ENCODE peak calls at places on chromosomes 5 and 9, in four cellular contexts. One of them, this sample, is unnamed.

GRCh38 chr5:38590846-38591245 is 34.4 kb upstream of the LIFR start:
- DNase-seq in AG08395: no peak
- DNase-seq in kidney epithelial cell: no peak
- DNase-seq in CD4-positive, CD25-positive, alpha-beta regulatory T cell: no peak
- DNase-seq in this sample: no peak

GRCh38 chr5:180611140-180611850 is 20.0 kb upstream of the SCGB3A1 start:
- DNase-seq in AG08395: no peak
- DNase-seq in CD4-positive, CD25-positive, alpha-beta regulatory T cell: no peak
- DNase-seq in kidney epithelial cell: no peak
- DNase-seq in this sample: no peak

GRCh38 chr5:78566747-78567449 is 81.7 kb downstream of the LHFPL2 start:
- DNase-seq in AG08395: no peak
- DNase-seq in CD4-positive, CD25-positive, alpha-beta regulatory T cell: no peak
- DNase-seq in kidney epithelial cell: no peak
- DNase-seq in this sample: no peak

GRCh38 chr5:149860801-149861322 is 83.7 kb downstream of the PDE6A start:
- DNase-seq in kidney epithelial cell: peak
- DNase-seq in AG08395: no peak
- DNase-seq in CD4-positive, CD25-positive, alpha-beta regulatory T cell: no peak
- DNase-seq in this sample: no peak

GRCh38 chr9:34869390-34869789 is 88.7 kb upstream of the PHF24 start:
- DNase-seq in kidney epithelial cell: no peak
- DNase-seq in CD4-positive, CD25-positive, alpha-beta regulatory T cell: no peak
- DNase-seq in AG08395: no peak
- DNase-seq in this sample: peak

GRCh38 chr5:72268753-72269410 is 51.2 kb downstream of the MRPS27 start:
- DNase-seq in CD4-positive, CD25-positive, alpha-beta regulatory T cell: peak
- DNase-seq in AG08395: peak
- DNase-seq in kidney epithelial cell: no peak
- DNase-seq in this sample: no peak

GRCh38 chr9:128845186-128845931 is 15.8 kb upstream of the SPOUT1 start:
- DNase-seq in kidney epithelial cell: no peak
- DNase-seq in AG08395: no peak
- DNase-seq in CD4-positive, CD25-positive, alpha-beta regulatory T cell: no peak
- DNase-seq in this sample: no peak

GRCh38 chr9:92100237-92100911 is 14.8 kb downstream of the SPTLC1 start:
- DNase-seq in AG08395: peak
- DNase-seq in kidney epithelial cell: peak
- DNase-seq in CD4-positive, CD25-positive, alpha-beta regulatory T cell: no peak
- DNase-seq in this sample: peak

GRCh38 chr9:135103001-135103446 is 15.6 kb downstream of the OLFM1 start:
- DNase-seq in AG08395: no peak
- DNase-seq in kidney epithelial cell: no peak
- DNase-seq in CD4-positive, CD25-positive, alpha-beta regulatory T cell: no peak
- DNase-seq in this sample: no peak

GRCh38 chr9:131330814-131331600 is 41.5 kb downstream of the PLPP7 start:
- DNase-seq in AG08395: no peak
- DNase-seq in CD4-positive, CD25-positive, alpha-beta regulatory T cell: no peak
- DNase-seq in kidney epithelial cell: no peak
- DNase-seq in this sample: no peak

GRCh38 chr9:127057970-127058644 is 64.3 kb downstream of the ANGPTL2 start:
- DNase-seq in kidney epithelial cell: no peak
- DNase-seq in AG08395: peak
- DNase-seq in CD4-positive, CD25-positive, alpha-beta regulatory T cell: no peak
- DNase-seq in this sample: no peak

GRCh38 chr5:111830333-111830732 is 73.3 kb upstream of the NREP start:
- DNase-seq in AG08395: peak
- DNase-seq in kidney epithelial cell: peak
- DNase-seq in CD4-positive, CD25-positive, alpha-beta regulatory T cell: no peak
- DNase-seq in this sample: no peak

GRCh38 chr9:407255-407654 is 192.6 kb downstream of the DOCK8 start:
- DNase-seq in AG08395: no peak
- DNase-seq in CD4-positive, CD25-positive, alpha-beta regulatory T cell: no peak
- DNase-seq in kidney epithelial cell: no peak
- DNase-seq in this sample: no peak

GRCh38 chr5:11596185-11596584 is 308.1 kb downstream of the CTNND2 start:
- DNase-seq in CD4-positive, CD25-positive, alpha-beta regulatory T cell: no peak
- DNase-seq in AG08395: no peak
- DNase-seq in kidney epithelial cell: no peak
- DNase-seq in this sample: no peak

GRCh38 chr9:136748656-136749551 is 579 bp upstream of the LCN6 start:
- DNase-seq in kidney epithelial cell: no peak
- DNase-seq in CD4-positive, CD25-positive, alpha-beta regulatory T cell: no peak
- DNase-seq in AG08395: no peak
- DNase-seq in this sample: no peak

GRCh38 chr9:97744710-97745708 is 47.9 kb upstream of the XPA start:
- DNase-seq in AG08395: no peak
- DNase-seq in kidney epithelial cell: no peak
- DNase-seq in CD4-positive, CD25-positive, alpha-beta regulatory T cell: no peak
- DNase-seq in this sample: no peak

GRCh38 chr5:96823060-96823459 is 15.3 kb upstream of the ERAP1 start:
- DNase-seq in kidney epithelial cell: no peak
- DNase-seq in AG08395: no peak
- DNase-seq in CD4-positive, CD25-positive, alpha-beta regulatory T cell: no peak
- DNase-seq in this sample: no peak

GRCh38 chr5:137195483-137195882 is 303.6 kb downstream of the SPOCK1 start:
- DNase-seq in kidney epithelial cell: no peak
- DNase-seq in CD4-positive, CD25-positive, alpha-beta regulatory T cell: no peak
- DNase-seq in AG08395: no peak
- DNase-seq in this sample: no peak

GRCh38 chr9:78089111-78089510 is 57.5 kb upstream of the GNAQ start:
- DNase-seq in CD4-positive, CD25-positive, alpha-beta regulatory T cell: no peak
- DNase-seq in kidney epithelial cell: no peak
- DNase-seq in AG08395: no peak
- DNase-seq in this sample: no peak

GRCh38 chr9:137369111-137369787 is 53.7 kb downstream of the EXD3 start:
- DNase-seq in AG08395: no peak
- DNase-seq in CD4-positive, CD25-positive, alpha-beta regulatory T cell: no peak
- DNase-seq in kidney epithelial cell: no peak
- DNase-seq in this sample: no peak

GRCh38 chr9:36023260-36024048 is 13.3 kb upstream of the RECK start:
- DNase-seq in AG08395: peak
- DNase-seq in CD4-positive, CD25-positive, alpha-beta regulatory T cell: peak
- DNase-seq in kidney epithelial cell: peak
- DNase-seq in this sample: no peak

GRCh38 chr5:133758641-133759040 is 146.3 kb upstream of the FSTL4 start:
- DNase-seq in AG08395: no peak
- DNase-seq in CD4-positive, CD25-positive, alpha-beta regulatory T cell: no peak
- DNase-seq in kidney epithelial cell: no peak
- DNase-seq in this sample: no peak

GRCh38 chr5:27706832-27707231 is 668.4 kb upstream of the CDH9 start:
- DNase-seq in AG08395: no peak
- DNase-seq in kidney epithelial cell: peak
- DNase-seq in CD4-positive, CD25-positive, alpha-beta regulatory T cell: no peak
- DNase-seq in this sample: no peak

GRCh38 chr9:129550199-129550839 is 70.6 kb downstream of the C9orf50 start:
- DNase-seq in kidney epithelial cell: no peak
- DNase-seq in CD4-positive, CD25-positive, alpha-beta regulatory T cell: no peak
- DNase-seq in AG08395: peak
- DNase-seq in this sample: no peak

GRCh38 chr5:37086466-37087178 is 162.6 kb downstream of the CPLANE1 start:
- DNase-seq in AG08395: no peak
- DNase-seq in kidney epithelial cell: peak
- DNase-seq in CD4-positive, CD25-positive, alpha-beta regulatory T cell: no peak
- DNase-seq in this sample: peak

This sample was measured in GM04504.